ENCODE peak calls at places on chromosome 16, in five cellular contexts. One of them, this sample, is unnamed.

GRCh38 chr16:10081201-10081940 is 100.9 kb downstream of the GRIN2A start:
- DNase-seq in WTC11: no peak
- DNase-seq in HS-5: no peak
- DNase-seq in activated naive CD4-positive, alpha-beta T cell treated with Interleukin-2 at 50 U/mL for 16 hours: no peak
- DNase-seq in hepatocyte: no peak
- DNase-seq in this sample: no peak

GRCh38 chr16:83898463-83899271 is at the start of gene MLYCD:
- DNase-seq in activated naive CD4-positive, alpha-beta T cell treated with Interleukin-2 at 50 U/mL for 16 hours: peak; percentile 72
- DNase-seq in WTC11: peak; percentile 83
- DNase-seq in hepatocyte: peak; percentile 94
- DNase-seq in HS-5: no peak
- DNase-seq in this sample: peak; percentile 15

GRCh38 chr16:53844796-53845195 is 140.8 kb downstream of the FTO start:
- DNase-seq in activated naive CD4-positive, alpha-beta T cell treated with Interleukin-2 at 50 U/mL for 16 hours: no peak
- DNase-seq in hepatocyte: no peak
- DNase-seq in HS-5: no peak
- DNase-seq in WTC11: no peak
- DNase-seq in this sample: no peak

GRCh38 chr16:7116734-7117133 is 215.9 kb upstream of the RBFOX1 start:
- DNase-seq in hepatocyte: no peak
- DNase-seq in WTC11: no peak
- DNase-seq in activated naive CD4-positive, alpha-beta T cell treated with Interleukin-2 at 50 U/mL for 16 hours: no peak
- DNase-seq in HS-5: no peak
- DNase-seq in this sample: no peak

GRCh38 chr16:53131050-53131362 is 76.2 kb downstream of the CHD9 start:
- DNase-seq in HS-5: no peak
- DNase-seq in WTC11: peak; percentile 63
- DNase-seq in activated naive CD4-positive, alpha-beta T cell treated with Interleukin-2 at 50 U/mL for 16 hours: no peak
- DNase-seq in hepatocyte: no peak
- DNase-seq in this sample: no peak

GRCh38 chr16:54477766-54478165 is 191.2 kb upstream of the IRX3 start:
- DNase-seq in HS-5: no peak
- DNase-seq in hepatocyte: no peak
- DNase-seq in WTC11: no peak
- DNase-seq in activated naive CD4-positive, alpha-beta T cell treated with Interleukin-2 at 50 U/mL for 16 hours: no peak
- DNase-seq in this sample: no peak

GRCh38 chr16:55948230-55948629 is 73.1 kb upstream of the CES5A start:
- DNase-seq in activated naive CD4-positive, alpha-beta T cell treated with Interleukin-2 at 50 U/mL for 16 hours: no peak
- DNase-seq in hepatocyte: no peak
- DNase-seq in HS-5: no peak
- DNase-seq in WTC11: no peak
- DNase-seq in this sample: no peak

GRCh38 chr16:89720520-89720858 is 209 bp downstream of the VPS9D1 start:
- DNase-seq in WTC11: peak; percentile 69
- DNase-seq in activated naive CD4-positive, alpha-beta T cell treated with Interleukin-2 at 50 U/mL for 16 hours: no peak
- DNase-seq in HS-5: no peak
- DNase-seq in hepatocyte: peak; percentile 84
- DNase-seq in this sample: no peak

GRCh38 chr16:4212207-4212933 is 29.5 kb downstream of the SRL start:
- DNase-seq in hepatocyte: no peak
- DNase-seq in HS-5: no peak
- DNase-seq in WTC11: no peak
- DNase-seq in activated naive CD4-positive, alpha-beta T cell treated with Interleukin-2 at 50 U/mL for 16 hours: no peak
- DNase-seq in this sample: no peak

GRCh38 chr16:53542283-53542682 is 39.3 kb upstream of the AKTIP start:
- DNase-seq in hepatocyte: no peak
- DNase-seq in HS-5: no peak
- DNase-seq in activated naive CD4-positive, alpha-beta T cell treated with Interleukin-2 at 50 U/mL for 16 hours: no peak
- DNase-seq in WTC11: peak; percentile 61
- DNase-seq in this sample: no peak

GRCh38 chr16:47977802-47978201 is 178.0 kb downstream of the ABCC12 start:
- DNase-seq in WTC11: no peak
- DNase-seq in HS-5: no peak
- DNase-seq in hepatocyte: no peak
- DNase-seq in activated naive CD4-positive, alpha-beta T cell treated with Interleukin-2 at 50 U/mL for 16 hours: no peak
- DNase-seq in this sample: no peak

GRCh38 chr16:81315271-81316175 is 761 bp downstream of the GAN start:
- DNase-seq in hepatocyte: peak; percentile 81
- DNase-seq in activated naive CD4-positive, alpha-beta T cell treated with Interleukin-2 at 50 U/mL for 16 hours: peak; percentile 54
- DNase-seq in WTC11: peak; percentile 23
- DNase-seq in HS-5: no peak
- DNase-seq in this sample: no peak

GRCh38 chr16:66551362-66551761 is 1.0 kb upstream of the CKLF start:
- DNase-seq in HS-5: no peak
- DNase-seq in activated naive CD4-positive, alpha-beta T cell treated with Interleukin-2 at 50 U/mL for 16 hours: peak; percentile 59
- DNase-seq in WTC11: peak; percentile 46
- DNase-seq in hepatocyte: peak; percentile 37
- DNase-seq in this sample: no peak

GRCh38 chr16:50635505-50636392 is 45.4 kb downstream of the SNX20 start:
- DNase-seq in WTC11: peak; percentile 35
- DNase-seq in activated naive CD4-positive, alpha-beta T cell treated with Interleukin-2 at 50 U/mL for 16 hours: peak; percentile 22
- DNase-seq in HS-5: no peak
- DNase-seq in hepatocyte: no peak
- DNase-seq in this sample: no peak

GRCh38 chr16:48956620-48957019 is 325.0 kb downstream of the CBLN1 start:
- DNase-seq in activated naive CD4-positive, alpha-beta T cell treated with Interleukin-2 at 50 U/mL for 16 hours: no peak
- DNase-seq in WTC11: no peak
- DNase-seq in HS-5: no peak
- DNase-seq in hepatocyte: no peak
- DNase-seq in this sample: no peak

GRCh38 chr16:19677403-19677802 is 40.6 kb downstream of the KNOP1 start:
- DNase-seq in hepatocyte: no peak
- DNase-seq in HS-5: no peak
- DNase-seq in WTC11: no peak
- DNase-seq in activated naive CD4-positive, alpha-beta T cell treated with Interleukin-2 at 50 U/mL for 16 hours: no peak
- DNase-seq in this sample: no peak

GRCh38 chr16:70706948-70707465 is 21.2 kb upstream of the MTSS2 start:
- DNase-seq in HS-5: peak; percentile 82
- DNase-seq in WTC11: no peak
- DNase-seq in hepatocyte: peak; percentile 71
- DNase-seq in activated naive CD4-positive, alpha-beta T cell treated with Interleukin-2 at 50 U/mL for 16 hours: no peak
- DNase-seq in this sample: no peak

GRCh38 chr16:3088450-3088849 is 10.6 kb downstream of the ZSCAN10 start:
- DNase-seq in activated naive CD4-positive, alpha-beta T cell treated with Interleukin-2 at 50 U/mL for 16 hours: no peak
- DNase-seq in WTC11: no peak
- DNase-seq in HS-5: no peak
- DNase-seq in hepatocyte: no peak
- DNase-seq in this sample: no peak

GRCh38 chr16:28880955-28881354 is 2.7 kb downstream of the ATP2A1 start:
- DNase-seq in hepatocyte: no peak
- DNase-seq in HS-5: no peak
- DNase-seq in WTC11: no peak
- DNase-seq in activated naive CD4-positive, alpha-beta T cell treated with Interleukin-2 at 50 U/mL for 16 hours: no peak
- DNase-seq in this sample: no peak

GRCh38 chr16:69930117-69930776 is 20.9 kb upstream of the CLEC18A start:
- DNase-seq in HS-5: no peak
- DNase-seq in activated naive CD4-positive, alpha-beta T cell treated with Interleukin-2 at 50 U/mL for 16 hours: peak; percentile 25
- DNase-seq in WTC11: peak; percentile 71
- DNase-seq in hepatocyte: peak; percentile 79
- DNase-seq in this sample: peak; percentile 1

GRCh38 chr16:88742896-88743605 is 36.7 kb downstream of the CTU2 start:
- DNase-seq in activated naive CD4-positive, alpha-beta T cell treated with Interleukin-2 at 50 U/mL for 16 hours: no peak
- DNase-seq in HS-5: no peak
- DNase-seq in hepatocyte: no peak
- DNase-seq in WTC11: no peak
- DNase-seq in this sample: no peak

GRCh38 chr16:88738167-88739084 is 32.1 kb downstream of the CTU2 start:
- DNase-seq in HS-5: no peak
- DNase-seq in WTC11: no peak
- DNase-seq in hepatocyte: no peak
- DNase-seq in activated naive CD4-positive, alpha-beta T cell treated with Interleukin-2 at 50 U/mL for 16 hours: no peak
- DNase-seq in this sample: no peak

GRCh38 chr16:27229891-27230470 is 26.7 kb downstream of the KDM8 start:
- DNase-seq in activated naive CD4-positive, alpha-beta T cell treated with Interleukin-2 at 50 U/mL for 16 hours: no peak
- DNase-seq in HS-5: no peak
- DNase-seq in WTC11: no peak
- DNase-seq in hepatocyte: no peak
- DNase-seq in this sample: no peak

GRCh38 chr16:22632621-22633020 is 121.9 kb downstream of the NPIPB5 start:
- DNase-seq in activated naive CD4-positive, alpha-beta T cell treated with Interleukin-2 at 50 U/mL for 16 hours: no peak
- DNase-seq in hepatocyte: no peak
- DNase-seq in HS-5: no peak
- DNase-seq in WTC11: no peak
- DNase-seq in this sample: no peak

GRCh38 chr16:79451196-79451816 is 149.2 kb downstream of the MAF start:
- DNase-seq in WTC11: no peak
- DNase-seq in HS-5: no peak
- DNase-seq in hepatocyte: no peak
- DNase-seq in activated naive CD4-positive, alpha-beta T cell treated with Interleukin-2 at 50 U/mL for 16 hours: no peak
- DNase-seq in this sample: no peak

GRCh38 chr16:3004781-3005284 is 7.9 kb upstream of the CLDN9 start:
- DNase-seq in activated naive CD4-positive, alpha-beta T cell treated with Interleukin-2 at 50 U/mL for 16 hours: no peak
- DNase-seq in WTC11: peak; percentile 64
- DNase-seq in HS-5: no peak
- DNase-seq in hepatocyte: peak; percentile 59
- DNase-seq in this sample: no peak

GRCh38 chr16:17286443-17286842 is 184.3 kb downstream of the XYLT1 start:
- DNase-seq in HS-5: no peak
- DNase-seq in activated naive CD4-positive, alpha-beta T cell treated with Interleukin-2 at 50 U/mL for 16 hours: no peak
- DNase-seq in WTC11: no peak
- DNase-seq in hepatocyte: no peak
- DNase-seq in this sample: no peak

GRCh38 chr16:4341250-4341649 is 9.9 kb downstream of the PAM16 start:
- DNase-seq in hepatocyte: no peak
- DNase-seq in HS-5: no peak
- DNase-seq in WTC11: no peak
- DNase-seq in activated naive CD4-positive, alpha-beta T cell treated with Interleukin-2 at 50 U/mL for 16 hours: no peak
- DNase-seq in this sample: no peak

GRCh38 chr16:2033057-2033911 is 6.6 kb downstream of the NHERF2 start:
- DNase-seq in HS-5: no peak
- DNase-seq in hepatocyte: peak; percentile 71
- DNase-seq in WTC11: no peak
- DNase-seq in activated naive CD4-positive, alpha-beta T cell treated with Interleukin-2 at 50 U/mL for 16 hours: no peak
- DNase-seq in this sample: no peak

GRCh38 chr16:17515421-17516210 is 44.9 kb upstream of the XYLT1 start:
- DNase-seq in HS-5: no peak
- DNase-seq in WTC11: no peak
- DNase-seq in hepatocyte: no peak
- DNase-seq in activated naive CD4-positive, alpha-beta T cell treated with Interleukin-2 at 50 U/mL for 16 hours: no peak
- DNase-seq in this sample: no peak

GRCh38 chr16:54934536-54935410 is 4.1 kb downstream of the IRX5 start:
- DNase-seq in WTC11: peak; percentile 76
- DNase-seq in HS-5: no peak
- DNase-seq in hepatocyte: peak; percentile 30
- DNase-seq in activated naive CD4-positive, alpha-beta T cell treated with Interleukin-2 at 50 U/mL for 16 hours: no peak
- DNase-seq in this sample: no peak

GRCh38 chr16:87391950-87392822 is at the start of gene MAP1LC3B:
- DNase-seq in hepatocyte: peak; percentile 99
- DNase-seq in activated naive CD4-positive, alpha-beta T cell treated with Interleukin-2 at 50 U/mL for 16 hours: peak; percentile 97
- DNase-seq in WTC11: peak; percentile 97
- DNase-seq in HS-5: no peak
- DNase-seq in this sample: peak; percentile 80

GRCh38 chr16:11583889-11584565 is 2.7 kb downstream of the LITAF start:
- DNase-seq in hepatocyte: no peak
- DNase-seq in activated naive CD4-positive, alpha-beta T cell treated with Interleukin-2 at 50 U/mL for 16 hours: no peak
- DNase-seq in HS-5: no peak
- DNase-seq in WTC11: no peak
- DNase-seq in this sample: no peak

This sample was measured in NCI-H1930.